ENCODE peak calls at places on chromosomes 12 and 14, in four cellular contexts. E is esophagus squamous epithelium, I is NCI-H774, U is GM13977. S is an unnamed sample.

GRCh38 chr12:132483612-132484011 is 6.3 kb upstream of the FBRSL1 start:
- DNase-seq in E (no peak), I (no peak), U (no peak), S (no peak)

GRCh38 chr12:75457191-75457590 is 23.4 kb upstream of the GLIPR1 start:
- DNase-seq in E (no peak), I (no peak), U (no peak), S (no peak)

GRCh38 chr12:15212877-15213276 is 8.3 kb downstream of the RERG start:
- DNase-seq in E (no peak), I (no peak), U (no peak), S (no peak)

GRCh38 chr12:27015730-27016076 is 1.5 kb upstream of the TM7SF3 start:
- DNase-seq in E (no peak), I (peak), U (peak), S (no peak)

GRCh38 chr12:12180575-12180974 is 86.3 kb downstream of the LRP6 start:
- DNase-seq in E (no peak), I (no peak), U (no peak), S (no peak)

GRCh38 chr14:77125275-77126073 is 16.1 kb downstream of the ZDHHC22 start:
- DNase-seq in E (no peak), I (no peak), U (no peak), S (peak)

GRCh38 chr12:6086316-6086715 is 38.2 kb downstream of the VWF start:
- DNase-seq in E (no peak), I (no peak), U (no peak), S (no peak)

GRCh38 chr12:62269464-62270228 is 9.4 kb downstream of the USP15 start:
- DNase-seq in E (no peak), I (no peak), U (no peak), S (no peak)

GRCh38 chr12:109881752-109882151 is 1.4 kb upstream of the GLTP start:
- DNase-seq in E (no peak), I (no peak), U (no peak), S (no peak)

GRCh38 chr12:14995583-14996425 is 23.0 kb downstream of the PDE6H start:
- DNase-seq in E (no peak), I (peak), U (no peak), S (no peak)

GRCh38 chr14:81402123-81402495 is 2.0 kb upstream of the STON2 start:
- DNase-seq in E (no peak), I (no peak), U (no peak), S (no peak)

GRCh38 chr12:64066052-64066451 is 156.0 kb downstream of the KICS2 start:
- DNase-seq in E (no peak), I (no peak), U (no peak), S (no peak)

GRCh38 chr12:39780527-39781446 is 161.2 kb upstream of the ABCD2 start:
- DNase-seq in E (no peak), I (peak), U (no peak), S (no peak)

GRCh38 chr12:76962099-76962498 is 83.3 kb upstream of the CSRP2 start:
- DNase-seq in E (no peak), I (no peak), U (no peak), S (no peak)

GRCh38 chr12:68932123-68932700 is 759 bp downstream of the CPM start:
- DNase-seq in E (no peak), I (no peak), U (peak), S (no peak)

GRCh38 chr12:51172515-51173431 is at the start of gene TFCP2:
- DNase-seq in E (peak), I (peak), U (peak), S (peak)

GRCh38 chr14:62071029-62071428 is 308.8 kb downstream of the SNAPC1 start:
- DNase-seq in E (no peak), I (no peak), U (no peak), S (no peak)

GRCh38 chr12:88303335-88303734 is 161.2 kb downstream of the TMTC3 start:
- DNase-seq in E (no peak), I (no peak), U (no peak), S (no peak)

GRCh38 chr12:127209318-127209717 is 1057.7 kb upstream of the TMEM132C start:
- DNase-seq in E (no peak), I (no peak), U (no peak), S (no peak)

GRCh38 chr12:21677204-21677603 is 19.6 kb upstream of the LDHB start:
- DNase-seq in E (no peak), I (no peak), U (no peak), S (no peak)

GRCh38 chr12:90084018-90084417 is 375.4 kb upstream of the ATP2B1 start:
- DNase-seq in E (no peak), I (no peak), U (no peak), S (no peak)

GRCh38 chr12:102474438-102475064 is 5.8 kb downstream of the IGF1 start:
- DNase-seq in E (no peak), I (peak), U (no peak), S (no peak)

GRCh38 chr12:70692681-70693288 is 55.6 kb upstream of the PTPRB start:
- DNase-seq in E (no peak), I (no peak), U (no peak), S (no peak)

GRCh38 chr12:49974231-49974675 is 1.5 kb downstream of the AQP6 start:
- DNase-seq in E (no peak), I (no peak), U (no peak), S (peak)

GRCh38 chr12:125203145-125203765 is 138.0 kb downstream of the AACS start:
- DNase-seq in E (no peak), I (no peak), U (peak), S (no peak)

GRCh38 chr14:80862983-80863382 is 78.6 kb downstream of the CEP128 start:
- DNase-seq in E (no peak), I (no peak), U (no peak), S (no peak)

GRCh38 chr12:47757840-47758583 is 668 bp downstream of the RAPGEF3 start:
- DNase-seq in E (no peak), I (no peak), U (no peak), S (peak)

GRCh38 chr14:29629839-29630238 is 297.8 kb downstream of the PRKD1 start:
- DNase-seq in E (no peak), I (no peak), U (no peak), S (no peak)

GRCh38 chr14:52015411-52016030 is 26.2 kb downstream of the RTRAF start:
- DNase-seq in E (no peak), I (no peak), U (no peak), S (peak)

S was measured in H9.